ENCODE peak calls at places on chromosomes 3 and 15, in nine cellular contexts. X is ovary, J is GM06990, U is osteocyte, Y is esophagus squamous epithelium, A is fibroblast of lung, G is right lobe of liver, P is tibial artery, K is fibroblast of the aortic adventitia. E is an unnamed sample.

GRCh38 chr3:45907769-45908705 is 21.7 kb downstream of the CCR9 start:
- DNase-seq in X (no peak), J (no peak), U (no peak), Y (no peak), A (peak; percentile 59), G (no peak), P (no peak), K (peak; percentile 51), E (no peak)

GRCh38 chr3:182618981-182619591 is 174.2 kb upstream of the ATP11B start:
- DNase-seq in X (no peak), J (no peak), U (no peak), Y (no peak), A (peak; percentile 2), G (no peak), P (no peak), K (no peak), E (no peak)

GRCh38 chr3:13874891-13875290 is 5.0 kb downstream of the WNT7A start:
- DNase-seq in X (no peak), J (no peak), U (no peak), Y (no peak), A (no peak), G (no peak), P (no peak), K (no peak), E (no peak)

GRCh38 chr3:177603137-177603603 is 405.9 kb upstream of the TBL1XR1 start:
- DNase-seq in X (no peak), J (peak; percentile 61), U (no peak), Y (no peak), A (peak; percentile 62), G (no peak), P (no peak), K (no peak), E (no peak)

GRCh38 chr3:124669470-124669869 is 60.8 kb upstream of the UMPS start:
- DNase-seq in X (no peak), J (no peak), U (no peak), Y (no peak), A (peak; percentile 68), G (no peak), P (no peak), K (peak; percentile 72), E (no peak)

GRCh38 chr3:133119146-133119545 is 81.0 kb downstream of the TMEM108 start:
- DNase-seq in X (no peak), J (no peak), U (no peak), Y (no peak), A (peak; percentile 45), G (no peak), P (no peak), K (no peak), E (no peak)

GRCh38 chr3:23183731-23184130 is 19.4 kb upstream of the UBE2E2 start:
- DNase-seq in X (no peak), J (no peak), U (no peak), Y (no peak), A (peak; percentile 69), G (no peak), P (no peak), K (peak; percentile 69), E (peak; percentile 26)

GRCh38 chr15:67120839-67121540 is 55.6 kb downstream of the SMAD3 start:
- DNase-seq in X (peak; percentile 91), J (peak; percentile 83), U (peak; percentile 92), Y (peak; percentile 44), A (peak; percentile 95), G (peak; percentile 79), P (peak; percentile 97), K (peak; percentile 93), E (no peak)

GRCh38 chr3:115788921-115789470 is 165.7 kb downstream of the GAP43 start:
- DNase-seq in X (no peak), J (no peak), U (no peak), Y (no peak), A (peak; percentile 73), G (no peak), P (no peak), K (peak; percentile 95), E (no peak)

GRCh38 chr3:44561076-44561475 is 6.1 kb downstream of the ZKSCAN7 start:
- DNase-seq in X (no peak), J (no peak), U (no peak), Y (no peak), A (no peak), G (no peak), P (no peak), K (no peak), E (no peak)

GRCh38 chr15:39167114-39168058 is 413.5 kb upstream of the THBS1 start:
- DNase-seq in X (no peak), J (no peak), U (no peak), Y (no peak), A (no peak), G (no peak), P (no peak), K (peak; percentile 82), E (no peak)

GRCh38 chr15:64343841-64344240 is 12.1 kb downstream of the CSNK1G1 start:
- DNase-seq in X (no peak), J (no peak), U (no peak), Y (no peak), A (peak; percentile 35), G (no peak), P (no peak), K (peak; percentile 50), E (no peak)

GRCh38 chr3:41598804-41599481 is 363.0 kb downstream of the ULK4 start:
- DNase-seq in X (no peak), J (no peak), U (no peak), Y (no peak), A (peak; percentile 18), G (no peak), P (no peak), K (peak; percentile 44), E (no peak)

GRCh38 chr15:101031203-101031602 is 112.0 kb downstream of the LRRK1 start:
- DNase-seq in X (peak; percentile 8), J (no peak), U (no peak), Y (no peak), A (peak; percentile 61), G (peak; percentile 33), P (peak; percentile 28), K (peak; percentile 37), E (peak; percentile 2)

GRCh38 chr15:36609793-36610192 is 30.4 kb downstream of the CDIN1 start:
- DNase-seq in X (no peak), J (no peak), U (no peak), Y (no peak), A (no peak), G (no peak), P (no peak), K (no peak), E (no peak)

GRCh38 chr15:36601497-36601932 is 22.1 kb downstream of the CDIN1 start:
- DNase-seq in X (no peak), J (no peak), U (no peak), Y (no peak), A (peak; percentile 85), G (no peak), P (peak; percentile 86), K (peak; percentile 99), E (no peak)

GRCh38 chr15:36601952-36602351 is 22.5 kb downstream of the CDIN1 start:
- DNase-seq in X (no peak), J (no peak), U (no peak), Y (no peak), A (no peak), G (no peak), P (no peak), K (no peak), E (no peak)

GRCh38 chr15:36608166-36608565 is 28.7 kb downstream of the CDIN1 start:
- DNase-seq in X (no peak), J (no peak), U (no peak), Y (no peak), A (no peak), G (no peak), P (no peak), K (no peak), E (no peak)

GRCh38 chr15:36605626-36606263 is 26.3 kb downstream of the CDIN1 start:
- DNase-seq in X (no peak), J (no peak), U (no peak), Y (no peak), A (no peak), G (no peak), P (no peak), K (no peak), E (no peak)
- TF ChIP-seq CTCF in X (no peak), J (no peak), U (no peak), Y (no peak), A (no peak), G (no peak), P (no peak), K (no peak), E (no peak)

GRCh38 chr3:27508421-27508820 is 24.2 kb upstream of the SLC4A7 start:
- DNase-seq in X (no peak), J (no peak), U (no peak), Y (no peak), A (no peak), G (no peak), P (no peak), K (no peak), E (no peak)

GRCh38 chr3:27501759-27502158 is 17.6 kb upstream of the SLC4A7 start:
- DNase-seq in X (no peak), J (no peak), U (no peak), Y (no peak), A (no peak), G (no peak), P (no peak), K (no peak), E (no peak)

GRCh38 chr3:27507515-27508266 is 23.5 kb upstream of the SLC4A7 start:
- DNase-seq in X (no peak), J (no peak), U (no peak), Y (no peak), A (no peak), G (no peak), P (no peak), K (peak; percentile 71), E (no peak)

GRCh38 chr3:27507111-27507510 is 22.9 kb upstream of the SLC4A7 start:
- DNase-seq in X (no peak), J (no peak), U (no peak), Y (no peak), A (peak; percentile 69), G (no peak), P (no peak), K (peak; percentile 70), E (no peak)

GRCh38 chr3:27504749-27505148 is 20.6 kb upstream of the SLC4A7 start:
- DNase-seq in X (no peak), J (no peak), U (no peak), Y (no peak), A (no peak), G (no peak), P (no peak), K (peak; percentile 40), E (no peak)
- TF ChIP-seq CTCF in X (no peak), J (no peak), U (no peak), Y (no peak), A (no peak), G (no peak), P (no peak), K (no peak), E (no peak)

GRCh38 chr3:61564405-61565059 is 3.2 kb downstream of the PTPRG start:
- DNase-seq in X (peak; percentile 90), J (peak; percentile 56), U (peak; percentile 92), Y (no peak), A (peak; percentile 81), G (peak; percentile 85), P (peak; percentile 94), K (peak; percentile 70), E (peak; percentile 93)
- TF ChIP-seq CTCF in X (peak; percentile 84), J (peak; percentile 45), U (peak; percentile 93), Y (peak; percentile 34), A (peak; percentile 70), G (peak; percentile 73), P (peak; percentile 93), K (peak; percentile 81), E (peak; percentile 86)

DNA sequence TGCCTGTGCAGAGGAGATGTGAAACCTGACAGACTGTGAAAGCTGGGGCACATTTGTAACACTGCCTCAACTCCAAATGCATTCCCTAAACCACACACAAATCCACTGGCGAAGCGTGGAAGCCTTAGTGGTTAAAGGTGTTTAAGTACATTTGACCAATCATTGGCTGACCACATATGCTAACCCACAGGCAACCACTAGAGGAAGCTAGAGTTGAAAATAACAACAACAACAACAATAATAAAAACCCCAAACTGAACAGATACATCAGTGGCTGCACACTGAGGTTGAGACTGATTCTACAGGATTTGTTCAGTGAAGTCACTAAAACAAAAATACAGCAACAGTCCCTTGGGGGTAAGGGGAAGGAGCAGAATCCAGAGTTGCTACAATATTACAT is 129.7 kb downstream of the TJP1 start:
- DNase-seq in X (no peak), J (no peak), U (no peak), Y (no peak), A (no peak), G (no peak), P (no peak), K (no peak), E (no peak)
- TF ChIP-seq CTCF in X (no peak), J (peak; percentile 12), U (no peak), Y (no peak), A (peak; percentile 40), G (no peak), P (no peak), K (no peak), E (no peak)